ENCODE peak calls at places on chromosomes 4 and X, in four cellular contexts. Z is right lobe of liver, R is right cardiac atrium, X is cardiac muscle cell. U is an unnamed sample. For H3K4me1, the result is how much of the 10 kb centered on the place peaks cover.

GRCh38 chr4:111788046-111788642 is 357.1 kb upstream of the FAM241A start:
- DNase-seq in Z (no peak), R (no peak), X (no peak), U (no peak)

GRCh38 chrX:114500622-114501021 is 83.3 kb upstream of the HTR2C start:
- DNase-seq in Z (no peak), R (no peak), X (no peak), U (no peak)

GRCh38 chr4:168408620-168409019 is 71.7 kb downstream of the DDX60L start:
- DNase-seq in Z (no peak), R (peak), X (peak), U (peak)

GRCh38 chr4:71064521-71064920 is 71.1 kb downstream of the DCK start:
- DNase-seq in Z (no peak), R (no peak), X (no peak), U (no peak)

GRCh38 chrX:100685284-100685996 is 41.4 kb downstream of the SRPX2 start:
- DNase-seq in Z (peak), R (peak), X (peak), U (peak)

GRCh38 chrX:109774706-109775105 is 41.6 kb upstream of the ACSL4 start:
- DNase-seq in Z (no peak), R (no peak), X (peak), U (no peak)

GRCh38 chrX:88424541-88424940 is 322.5 kb upstream of the CPXCR1 start:
- DNase-seq in Z (no peak), R (no peak), X (no peak), U (no peak)

GRCh38 chr4:114598191-114599121 is at the start of gene UGT8:
- DNase-seq in Z (peak), R (peak), X (peak), U (no peak)

GRCh38 chr4:119872344-119873031 is 194.2 kb downstream of the MAD2L1 start:
- DNase-seq in Z (no peak), R (no peak), X (no peak), U (no peak)

GRCh38 chrX:39550795-39551361 is 546.9 kb downstream of the BCOR start:
- DNase-seq in Z (no peak), R (no peak), X (no peak), U (no peak)

GRCh38 chr4:128796934-128797333 is 12.6 kb upstream of the JADE1 start:
- DNase-seq in Z (no peak), R (no peak), X (no peak), U (no peak)

GRCh38 chr4:164779811-164780216 is 25.9 kb downstream of the SMIM31 start:
- DNase-seq in Z (no peak), R (no peak), X (peak), U (no peak)

GRCh38 chr4:98711526-98711925 is 53.1 kb upstream of the TSPAN5 start:
- DNase-seq in Z (no peak), R (no peak), X (peak), U (no peak)
- H3K4me3 ChIP-seq in Z (no peak), R (no peak), X (no peak), U (no peak)

GRCh38 chr4:112861378-112862317 is 187.8 kb upstream of the ANK2 start:
- DNase-seq in Z (no peak), R (no peak), X (no peak), U (no peak)

GRCh38 chr4:112862318-112862674 is 187.2 kb upstream of the ANK2 start:
- DNase-seq in Z (no peak), R (no peak), X (no peak), U (no peak)

GRCh38 chr4:112859456-112860184 is 189.8 kb upstream of the ANK2 start:
- DNase-seq in Z (no peak), R (no peak), X (no peak), U (no peak)

GRCh38 chr4:112858751-112859150 is 190.7 kb upstream of the ANK2 start:
- DNase-seq in Z (no peak), R (no peak), X (no peak), U (no peak)

GRCh38 chr4:112860731-112861377 is 188.6 kb upstream of the ANK2 start:
- DNase-seq in Z (no peak), R (no peak), X (no peak), U (no peak)
- H3K4me1 ChIP-seq in Z (under half), R (under half), X (under half), U (under half)

GRCh38 chr4:122966201-122966600 is 43.8 kb upstream of the NUDT6 start:
- DNase-seq in Z (no peak), R (no peak), X (no peak), U (no peak)

GRCh38 chr4:122958505-122958904 is 36.1 kb upstream of the NUDT6 start:
- DNase-seq in Z (no peak), R (no peak), X (no peak), U (no peak)

GRCh38 chr4:122959441-122959840 is 37.0 kb upstream of the NUDT6 start:
- DNase-seq in Z (no peak), R (no peak), X (no peak), U (no peak)

GRCh38 chr4:122963222-122963621 is 40.8 kb upstream of the NUDT6 start:
- DNase-seq in Z (no peak), R (no peak), X (peak), U (no peak)

DNA sequence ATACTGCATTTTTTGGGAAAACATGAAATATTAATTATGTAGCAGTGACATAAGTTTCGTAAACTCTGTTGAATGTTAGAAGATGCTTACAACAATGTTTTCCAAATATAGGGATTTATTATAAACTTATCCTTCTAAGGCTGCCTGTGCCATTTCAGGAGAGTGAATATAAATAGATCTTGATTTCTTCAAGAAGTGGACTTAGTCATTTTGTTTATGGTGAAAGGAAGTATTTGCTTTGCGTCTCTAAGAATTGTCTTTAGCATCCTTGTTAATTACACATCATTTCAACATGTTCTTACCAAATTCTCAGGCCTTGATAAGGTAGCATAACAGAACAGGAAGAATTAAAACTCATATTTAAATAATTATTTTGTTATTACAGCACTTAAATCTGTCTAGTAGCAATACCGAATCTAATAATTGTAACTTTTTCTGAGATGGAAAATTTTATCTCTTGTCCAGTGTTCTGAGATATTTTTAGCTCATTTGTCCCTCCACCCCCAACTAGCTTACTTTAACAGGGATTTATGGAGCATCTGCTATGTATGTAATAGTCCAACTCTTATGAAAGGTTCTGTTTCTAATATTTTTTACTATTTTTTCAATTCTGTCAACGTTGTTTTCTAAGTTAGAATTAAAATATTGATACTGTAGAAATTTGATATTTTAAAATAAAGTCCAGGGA is 38.0 kb upstream of the NUDT6 start:
- DNase-seq in Z (no peak), R (no peak), X (peak), U (no peak)
- H3K27ac ChIP-seq in Z (no peak), R (no peak), X (no peak), U (no peak)

GRCh38 chr4:6199344-6199921 is 916 bp downstream of the JAKMIP1 start:
- DNase-seq in Z (no peak), R (no peak), X (no peak), U (no peak)
- H3K4me3 ChIP-seq in Z (no peak), R (peak), X (peak), U (peak)